ENCODE peak calls at places on chromosome 13, in six cellular contexts. Q is A549, Z is endothelial cell of umbilical vein, F is HepG2, K is NB4, S is K562. T is an unnamed sample.

GRCh38 chr13:112328936-112329335 is 47.2 kb upstream of the SPACA7 start:
- DNase-seq in Q (no peak), Z (no peak), F (no peak), K (no peak), S (no peak), T (no peak)

GRCh38 chr13:96229356-96229755 is 139.4 kb downstream of the HS6ST3 start:
- DNase-seq in Q (peak), Z (peak), F (peak), K (peak), S (peak), T (no peak)

GRCh38 chr13:43574601-43575000 is 212.2 kb downstream of the ENOX1 start:
- DNase-seq in Q (no peak), Z (no peak), F (no peak), K (no peak), S (no peak), T (no peak)

GRCh38 chr13:51681037-51681678 is 96.9 kb downstream of the WDFY2 start:
- DNase-seq in Q (peak), Z (no peak), F (no peak), K (peak), S (no peak), T (no peak)

GRCh38 chr13:79749985-79750551 is 269.1 kb downstream of the NDFIP2 start:
- DNase-seq in Q (peak), Z (peak), F (no peak), K (no peak), S (no peak), T (no peak)

GRCh38 chr13:80000679-80001509 is 340.0 kb downstream of the SPRY2 start:
- DNase-seq in Q (no peak), Z (peak), F (no peak), K (no peak), S (no peak), T (no peak)

GRCh38 chr13:94327318-94327717 is 152.2 kb downstream of the DCT start:
- DNase-seq in Q (no peak), Z (peak), F (no peak), K (no peak), S (no peak), T (peak)

GRCh38 chr13:48843630-48844380 is 131.9 kb upstream of the FNDC3A start:
- DNase-seq in Q (no peak), Z (peak), F (no peak), K (no peak), S (no peak), T (no peak)

GRCh38 chr13:33784738-33785137 is 33.2 kb upstream of the RFC3 start:
- DNase-seq in Q (no peak), Z (no peak), F (no peak), K (no peak), S (no peak), T (no peak)

GRCh38 chr13:60838581-60838980 is 441.6 kb downstream of the TDRD3 start:
- DNase-seq in Q (no peak), Z (no peak), F (no peak), K (peak), S (no peak), T (no peak)

GRCh38 chr13:26589754-26590153 is 32.3 kb downstream of the WASF3 start:
- DNase-seq in Q (no peak), Z (peak), F (no peak), K (peak), S (no peak), T (no peak)

GRCh38 chr13:114134944-114135610 is 2.7 kb upstream of the RASA3 start:
- DNase-seq in Q (no peak), Z (no peak), F (no peak), K (no peak), S (no peak), T (no peak)

GRCh38 chr13:37686501-37686900 is 87.9 kb upstream of the POSTN start:
- DNase-seq in Q (no peak), Z (no peak), F (no peak), K (no peak), S (no peak), T (no peak)

GRCh38 chr13:42733046-42733445 is 48.3 kb upstream of the FAM216B start:
- DNase-seq in Q (no peak), Z (no peak), F (no peak), K (no peak), S (no peak), T (no peak)

GRCh38 chr13:107351305-107351704 is 783.4 kb upstream of the ARGLU1 start:
- DNase-seq in Q (no peak), Z (peak), F (no peak), K (no peak), S (no peak), T (no peak)

GRCh38 chr13:36673838-36674326 is at the start of gene SERTM1:
- DNase-seq in Q (peak), Z (peak), F (no peak), K (no peak), S (no peak), T (no peak)

GRCh38 chr13:48402325-48402962 is 10.5 kb downstream of the LPAR6 start:
- DNase-seq in Q (no peak), Z (no peak), F (no peak), K (no peak), S (no peak), T (peak)

GRCh38 chr13:107124129-107124718 is 556.3 kb upstream of the ARGLU1 start:
- DNase-seq in Q (peak), Z (peak), F (peak), K (peak), S (peak), T (no peak)

GRCh38 chr13:94780421-94780820 is 68.1 kb upstream of the SOX21 start:
- DNase-seq in Q (no peak), Z (no peak), F (no peak), K (no peak), S (no peak), T (no peak)

GRCh38 chr13:21530656-21531055 is 71.6 kb upstream of the ZDHHC20 start:
- DNase-seq in Q (no peak), Z (no peak), F (peak), K (no peak), S (no peak), T (no peak)

GRCh38 chr13:72726721-72727416 is 560 bp downstream of the MZT1 start:
- DNase-seq in Q (peak), Z (no peak), F (peak), K (peak), S (peak), T (no peak)

GRCh38 chr13:113820813-113821651 is 42.8 kb downstream of the GAS6 start:
- DNase-seq in Q (peak), Z (peak), F (no peak), K (peak), S (peak), T (no peak)

GRCh38 chr13:23050126-23050525 is 130.7 kb upstream of the SGCG start:
- DNase-seq in Q (no peak), Z (no peak), F (no peak), K (no peak), S (no peak), T (no peak)

GRCh38 chr13:86714495-86714894 is 915.3 kb upstream of the SLITRK6 start:
- DNase-seq in Q (no peak), Z (no peak), F (no peak), K (no peak), S (no peak), T (no peak)

GRCh38 chr13:47858678-47859050 is 142.4 kb downstream of the SUCLA2 start:
- DNase-seq in Q (no peak), Z (no peak), F (no peak), K (peak), S (no peak), T (no peak)

GRCh38 chr13:51769455-51770127 is 34.4 kb downstream of the DHRS12 start:
- DNase-seq in Q (no peak), Z (no peak), F (no peak), K (no peak), S (no peak), T (no peak)

GRCh38 chr13:26968431-26969335 is 202.9 kb downstream of the USP12 start:
- DNase-seq in Q (peak), Z (no peak), F (peak), K (peak), S (peak), T (no peak)

GRCh38 chr13:111253334-111253872 is 67.0 kb upstream of the TEX29 start:
- DNase-seq in Q (no peak), Z (no peak), F (no peak), K (no peak), S (no peak), T (no peak)

GRCh38 chr13:36362251-36362650 is 16.1 kb upstream of the SPART start:
- DNase-seq in Q (peak), Z (no peak), F (no peak), K (peak), S (no peak), T (no peak)

GRCh38 chr13:33235564-33235963 is 50.0 kb downstream of the STARD13 start:
- DNase-seq in Q (no peak), Z (no peak), F (no peak), K (no peak), S (no peak), T (no peak)

GRCh38 chr13:67439365-67439764 is 209.2 kb upstream of the PCDH9 start:
- DNase-seq in Q (no peak), Z (no peak), F (no peak), K (no peak), S (no peak), T (no peak)

GRCh38 chr13:108572782-108573211 is 56.6 kb upstream of the MYO16 start:
- DNase-seq in Q (no peak), Z (no peak), F (no peak), K (no peak), S (peak), T (no peak)

GRCh38 chr13:27619093-27619705 is 1.1 kb downstream of the LNX2 start:
- DNase-seq in Q (no peak), Z (peak), F (peak), K (peak), S (no peak), T (no peak)

GRCh38 chr13:34951528-34951927 is 9.5 kb downstream of the NBEA start:
- DNase-seq in Q (no peak), Z (no peak), F (no peak), K (no peak), S (no peak), T (no peak)

GRCh38 chr13:27005976-27006518 is 165.6 kb downstream of the USP12 start:
- DNase-seq in Q (no peak), Z (no peak), F (no peak), K (no peak), S (no peak), T (no peak)

GRCh38 chr13:50130686-50131051 is 115.4 kb downstream of the KCNRG start:
- DNase-seq in Q (peak), Z (peak), F (no peak), K (peak), S (no peak), T (no peak)

GRCh38 chr13:72839831-72840426 is 58.0 kb downstream of the PIBF1 start:
- DNase-seq in Q (peak), Z (peak), F (peak), K (peak), S (peak), T (peak)

GRCh38 chr13:36447501-36447900 is 15.2 kb downstream of the CCNA1 start:
- DNase-seq in Q (no peak), Z (no peak), F (no peak), K (no peak), S (no peak), T (no peak)

GRCh38 chr13:70249332-70250064 is 141.2 kb upstream of the KLHL1 start:
- DNase-seq in Q (peak), Z (peak), F (peak), K (no peak), S (no peak), T (no peak)

GRCh38 chr13:18951412-18951811 is 230.2 kb downstream of the TUBA3C start:
- DNase-seq in Q (no peak), Z (no peak), F (no peak), K (no peak), S (no peak), T (no peak)

GRCh38 chr13:99062593-99062992 is 84.7 kb upstream of the DOCK9 start:
- DNase-seq in Q (no peak), Z (peak), F (no peak), K (no peak), S (no peak), T (no peak)
- TF ChIP-seq MYC in Q (no peak), Z (no peak), F (no peak), K (no peak), S (no peak), T (no peak)

GRCh38 chr13:75137911-75138571 is 343.9 kb downstream of the TBC1D4 start:
- DNase-seq in Q (no peak), Z (peak), F (no peak), K (no peak), S (no peak), T (no peak)

GRCh38 chr13:75132800-75133695 is 348.9 kb downstream of the TBC1D4 start:
- DNase-seq in Q (no peak), Z (no peak), F (no peak), K (no peak), S (no peak), T (no peak)

GRCh38 chr13:75139291-75139690 is 342.7 kb downstream of the TBC1D4 start:
- DNase-seq in Q (no peak), Z (no peak), F (no peak), K (no peak), S (no peak), T (no peak)

GRCh38 chr13:75136151-75136550 is 345.8 kb downstream of the TBC1D4 start:
- DNase-seq in Q (no peak), Z (no peak), F (no peak), K (no peak), S (no peak), T (no peak)

GRCh38 chr13:75135325-75135825 is 346.6 kb downstream of the TBC1D4 start:
- DNase-seq in Q (peak), Z (peak), F (no peak), K (no peak), S (no peak), T (no peak)
- TF ChIP-seq MYC in Q (no peak), Z (no peak), F (no peak), K (no peak), S (no peak), T (no peak)

DNA sequence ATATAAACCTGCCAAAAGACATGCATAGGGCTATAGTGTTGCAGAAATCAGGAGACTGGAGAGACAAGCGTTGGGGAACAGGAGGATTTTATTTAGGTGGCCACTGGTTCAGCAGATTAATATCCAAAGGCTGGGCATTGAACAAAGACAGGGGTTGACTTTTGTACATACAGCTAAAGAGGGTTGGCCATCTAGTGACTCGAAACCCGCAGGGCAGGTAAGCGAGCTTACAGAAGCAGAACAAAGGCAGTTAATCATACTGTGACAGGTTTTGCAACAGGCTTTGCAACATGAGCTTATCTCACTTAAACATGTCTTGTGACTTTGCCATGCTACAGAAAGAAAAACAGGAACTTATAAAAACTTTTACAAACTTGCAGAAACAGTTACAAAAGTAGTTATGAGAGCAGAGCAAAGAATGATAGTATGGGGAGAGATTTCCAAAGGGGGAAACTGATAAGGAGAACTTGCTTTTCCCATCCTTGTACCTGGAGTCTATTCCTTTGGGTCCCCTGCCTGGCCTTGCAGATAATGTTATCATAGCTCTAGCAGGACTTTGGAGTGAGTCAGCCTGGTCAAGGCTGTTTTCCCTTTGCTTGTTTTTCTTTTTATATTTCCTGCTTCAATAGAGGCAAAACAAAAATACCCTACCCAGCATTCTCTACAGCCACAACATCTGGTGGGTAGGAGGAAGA is 234.2 kb downstream of the PCDH17 start:
- DNase-seq in Q (no peak), Z (peak), F (no peak), K (peak), S (no peak), T (no peak)
- TF ChIP-seq MYC in Q (no peak), Z (no peak), F (no peak), K (no peak), S (no peak), T (no peak)

DNA sequence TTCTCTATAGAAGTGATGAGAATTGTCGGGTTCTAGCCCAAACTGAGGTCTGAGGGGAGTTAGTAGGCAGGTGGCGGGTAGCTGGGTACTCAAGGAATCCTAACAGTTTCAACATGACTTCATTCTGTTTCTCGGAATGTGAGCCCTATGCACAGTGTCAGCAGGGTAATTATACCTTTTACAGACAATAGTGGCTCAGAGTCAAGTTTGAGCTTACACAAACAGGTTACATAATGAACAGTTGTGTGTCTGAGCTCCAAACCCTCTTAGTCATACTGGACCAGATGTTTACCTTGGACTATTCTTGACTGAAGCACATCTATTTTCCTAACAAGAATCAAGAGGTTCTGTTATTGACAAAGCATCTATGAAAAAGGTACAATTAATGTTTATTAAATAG is 1066.7 kb upstream of the PCDH20 start:
- DNase-seq in Q (no peak), Z (peak), F (peak), K (no peak), S (no peak), T (no peak)
- TF ChIP-seq MYC in Q (no peak), Z (no peak), F (no peak), K (no peak), S (no peak), T (no peak)

DNA sequence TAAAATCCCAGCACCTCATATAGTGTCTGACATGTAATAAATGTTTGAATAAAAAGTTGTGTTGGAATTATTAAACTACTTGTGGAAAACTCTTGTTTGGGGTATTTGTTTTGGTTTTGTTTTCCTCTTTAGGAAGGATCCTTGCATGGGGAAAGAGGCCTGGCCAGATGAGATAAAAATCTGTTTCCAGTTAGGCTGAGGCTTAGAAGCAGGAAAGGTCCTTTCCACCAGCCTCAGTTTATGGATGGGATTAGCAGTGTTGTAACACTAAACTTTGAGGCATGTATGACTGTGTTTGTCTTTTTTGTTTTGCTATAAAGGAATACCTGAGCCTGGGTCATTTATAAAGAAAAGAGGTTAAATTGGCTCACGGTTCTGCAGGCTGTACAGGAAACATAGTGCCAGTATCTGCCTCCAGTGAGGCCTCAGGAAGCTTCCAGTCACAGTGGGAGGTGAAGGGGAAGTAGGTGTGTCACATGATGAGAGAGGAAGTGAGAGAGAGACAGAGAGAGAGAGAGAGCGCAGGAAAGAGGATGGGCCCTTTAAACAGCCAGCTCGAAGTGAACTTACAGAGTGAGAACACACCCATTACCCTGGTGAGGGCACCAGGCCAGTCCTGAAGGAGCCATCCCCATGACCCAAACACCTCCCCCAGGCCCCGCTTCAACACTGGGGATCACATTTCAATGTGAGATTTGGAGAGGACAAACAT is 21.6 kb downstream of the SPATA13 start:
- DNase-seq in Q (no peak), Z (no peak), F (peak), K (peak), S (no peak), T (no peak)
- TF ChIP-seq MYC in Q (no peak), Z (no peak), F (no peak), K (no peak), S (no peak), T (no peak)

DNA sequence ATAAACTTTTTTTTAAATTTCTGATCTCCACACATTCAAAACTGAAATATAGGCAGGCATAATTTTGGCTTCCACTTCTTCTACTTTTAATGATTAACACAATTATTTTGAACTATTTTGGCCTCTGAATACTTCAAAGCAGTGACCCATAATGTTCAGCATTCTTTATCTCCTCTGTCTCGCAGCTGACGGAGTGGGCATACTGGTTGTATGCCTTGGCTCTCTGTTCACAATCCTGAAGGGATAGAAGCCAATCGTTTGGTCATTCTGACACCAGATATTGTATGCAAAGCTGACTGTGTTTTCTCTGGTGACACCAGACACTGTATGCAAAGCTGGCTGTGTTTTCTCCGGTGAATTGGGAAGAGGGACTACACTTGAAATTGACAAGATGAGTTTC is 833.0 kb downstream of the EFNB2 start:
- DNase-seq in Q (no peak), Z (no peak), F (no peak), K (no peak), S (no peak), T (no peak)
- TF ChIP-seq MYC in Q (no peak), Z (no peak), F (no peak), K (no peak), S (no peak), T (no peak)

DNA sequence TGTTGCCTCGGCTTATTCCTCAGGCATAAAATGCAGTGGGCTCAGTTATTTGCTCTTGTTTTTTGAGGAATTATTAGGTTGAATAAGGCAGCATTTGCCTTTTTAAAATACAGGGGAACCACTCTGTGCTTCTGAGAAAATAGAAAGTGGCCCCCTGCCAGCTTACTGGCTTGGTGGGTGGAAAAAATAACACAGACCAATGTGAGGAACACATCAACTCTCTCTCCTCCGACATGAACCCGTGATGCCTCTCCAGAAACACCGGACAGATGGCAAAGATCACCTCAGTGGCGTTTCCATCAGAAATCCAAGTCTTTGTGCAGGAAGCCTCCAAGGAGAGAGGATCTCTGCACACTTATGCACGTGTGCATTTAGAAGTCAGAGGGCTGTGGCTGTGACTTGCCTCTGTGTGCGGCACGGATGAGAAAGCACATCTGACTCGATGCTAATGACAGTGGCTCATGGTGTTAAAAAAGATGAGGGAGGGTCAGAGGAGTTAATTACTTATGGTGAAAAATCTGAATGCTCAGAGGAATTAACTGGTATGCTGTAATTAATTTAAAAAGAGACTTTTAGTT is 112.3 kb upstream of the KLF12 start:
- DNase-seq in Q (no peak), Z (peak), F (no peak), K (no peak), S (no peak), T (no peak)
- TF ChIP-seq MYC in Q (no peak), Z (no peak), F (no peak), K (no peak), S (no peak), T (no peak)